ENCODE peak calls at places on chromosomes 2 and 18, in six cellular contexts. F is GM23338, V is MM.1S, I is H9, O is K562, B is fibroblast of lung. A is an unnamed sample.

GRCh38 chr18:34595673-34596072 is 114.4 kb upstream of the DTNA start:
- DNase-seq in F (peak), I (peak), B (peak), O (no peak), V (no peak), A (peak)

GRCh38 chr2:78718483-78718882 is 307.0 kb upstream of the REG3G start:
- DNase-seq in F (peak), V (no peak), I (no peak), B (no peak), O (no peak), A (no peak)

GRCh38 chr2:158726906-158727592 is 68.1 kb upstream of the DAPL1 start:
- DNase-seq in B (no peak), V (no peak), I (no peak), O (no peak), F (no peak), A (no peak)

GRCh38 chr2:10575566-10576300 is 114.0 kb downstream of the NOL10 start:
- DNase-seq in I (no peak), B (peak), F (no peak), V (no peak), O (no peak), A (no peak)

GRCh38 chr2:85266424-85267041 is 61.3 kb downstream of the TGOLN2 start:
- DNase-seq in B (peak), O (peak), I (peak), F (peak), V (peak), A (peak)

GRCh38 chr2:224169847-224170246 is 130.8 kb upstream of the SERPINE2 start:
- DNase-seq in F (no peak), B (no peak), O (no peak), V (no peak), I (no peak), A (no peak)

GRCh38 chr2:158893057-158893456 is 75.4 kb upstream of the TANC1 start:
- DNase-seq in F (no peak), I (no peak), O (no peak), B (peak), V (no peak), A (peak)

GRCh38 chr2:122736279-122736678 is 980.8 kb downstream of the TSN start:
- DNase-seq in F (no peak), B (peak), I (no peak), O (no peak), V (no peak), A (no peak)

GRCh38 chr18:40911582-40912254 is 1043.3 kb upstream of the PIK3C3 start:
- DNase-seq in O (no peak), V (no peak), I (no peak), F (no peak), B (peak), A (no peak)

GRCh38 chr2:231037731-231038482 is 584 bp downstream of the C2orf72 start:
- DNase-seq in F (peak), V (no peak), I (no peak), O (peak), B (no peak), A (peak)

GRCh38 chr2:120990451-120990871 is 254.8 kb downstream of the GLI2 start:
- DNase-seq in F (no peak), V (no peak), B (peak), O (no peak), I (no peak), A (no peak)

GRCh38 chr2:233602076-233602475 is 15.4 kb upstream of the UGT1A8 start:
- DNase-seq in V (no peak), F (no peak), I (no peak), O (no peak), B (no peak), A (no peak)

GRCh38 chr18:73924836-73925235 is 222.8 kb downstream of the FBXO15 start:
- DNase-seq in O (no peak), B (no peak), F (no peak), I (no peak), V (no peak), A (no peak)

GRCh38 chr18:3015203-3015590 is 2.3 kb upstream of the LPIN2 start:
- DNase-seq in V (no peak), B (peak), I (no peak), O (peak), F (no peak), A (peak)

DNA sequence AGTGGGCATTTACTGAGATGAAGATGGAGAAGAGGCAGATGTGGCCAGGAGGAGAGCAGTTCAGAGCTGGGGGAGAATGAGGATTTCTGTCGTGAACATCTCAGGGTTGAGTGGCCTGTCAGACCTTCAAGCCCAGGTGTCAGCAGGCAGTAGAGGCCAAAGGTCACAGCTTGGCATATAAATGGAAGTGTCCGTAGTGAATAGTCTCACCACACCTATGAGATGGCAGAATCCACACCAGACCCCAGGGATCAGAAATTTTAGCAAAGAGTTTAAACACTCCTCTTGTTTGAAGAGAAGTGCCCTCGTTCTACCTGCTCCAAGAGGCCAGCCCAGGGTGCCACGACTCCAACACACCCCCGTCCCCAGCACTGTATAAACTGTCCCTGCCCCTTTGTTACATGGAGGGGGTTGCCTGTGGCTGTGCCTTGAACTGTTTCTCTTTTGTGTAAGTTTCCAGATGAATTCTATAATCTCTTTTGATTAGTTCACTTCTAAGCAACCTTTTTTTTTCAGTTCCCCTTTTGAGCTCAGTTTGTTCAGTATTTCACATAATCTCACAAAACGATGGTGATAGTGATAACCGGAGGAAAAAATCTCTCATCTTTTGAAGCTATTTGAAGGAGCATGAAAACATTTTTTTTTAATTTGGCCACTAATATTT is 69.0 kb upstream of the TTC39C start:
- DNase-seq in I (no peak), V (no peak), O (no peak), B (no peak), F (no peak), A (no peak)
- H2AFZ ChIP-seq in I (no peak), V (no peak), O (no peak), B (no peak), F (no peak), A (no peak)

GRCh38 chr2:64608867-64609228 is 44.9 kb downstream of the SERTAD2 start:
- DNase-seq in O (no peak), F (peak), B (no peak), V (no peak), I (no peak), A (no peak)
- H2AFZ ChIP-seq in O (peak), F (peak), B (peak), V (peak), I (no peak), A (peak)

DNA sequence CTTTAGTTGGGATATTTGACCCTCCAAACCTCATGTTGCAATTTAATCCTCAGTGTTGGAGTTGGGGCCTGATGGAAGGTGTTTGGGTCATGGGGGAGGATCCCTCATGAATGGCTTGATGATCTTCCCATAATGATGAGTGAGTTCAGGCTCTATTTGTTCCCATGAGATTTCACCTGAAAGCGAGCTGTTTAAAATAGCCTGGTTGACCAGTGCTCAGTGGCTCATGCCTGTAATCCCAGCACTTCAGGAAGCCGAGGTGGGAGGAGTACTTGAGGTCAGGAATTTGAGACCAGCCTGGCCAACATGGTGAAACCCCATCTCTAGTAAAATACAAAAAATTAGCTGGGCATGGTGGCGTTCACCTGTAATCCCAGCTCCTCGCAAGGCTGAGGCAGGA is 14.9 kb upstream of the PSME4 start:
- DNase-seq in O (no peak), V (no peak), F (no peak), B (no peak), I (no peak), A (no peak)
- H2AFZ ChIP-seq in O (no peak), V (no peak), F (no peak), B (no peak), I (no peak), A (no peak)

DNA sequence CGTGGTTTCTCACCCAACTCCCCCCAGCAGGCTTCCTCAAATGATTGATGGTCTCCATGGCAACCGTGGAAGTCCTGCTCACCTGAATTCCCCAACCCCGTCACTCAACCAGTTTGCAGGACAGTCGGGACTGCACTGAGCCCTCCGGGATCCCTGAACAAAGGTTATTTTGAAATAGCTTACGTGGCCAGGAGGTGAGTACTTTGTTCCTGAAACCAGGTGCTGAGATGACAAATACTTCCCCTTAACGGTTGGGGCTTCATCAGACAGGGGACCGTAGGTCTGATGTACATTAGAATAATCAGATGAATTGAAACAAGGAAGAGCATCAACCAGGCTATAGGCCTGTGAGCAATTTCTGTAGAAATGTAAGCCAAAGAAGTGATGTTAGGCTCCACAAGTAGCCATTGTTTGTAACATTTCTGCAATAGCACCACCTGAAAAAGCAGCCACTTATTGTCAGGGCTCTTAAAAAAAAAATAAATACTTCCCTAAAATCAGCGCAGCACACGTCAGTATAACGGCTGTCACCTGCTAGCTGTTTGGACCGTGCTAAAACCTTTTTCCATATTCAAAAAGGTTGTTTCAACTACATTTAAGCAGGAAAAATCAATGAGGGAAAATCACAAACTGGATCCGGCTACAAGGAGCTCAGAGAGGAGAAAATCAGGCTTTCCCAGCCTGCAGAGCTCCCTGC is 206.4 kb upstream of the ID2 start:
- DNase-seq in F (peak), V (no peak), I (no peak), B (no peak), O (no peak), A (peak)
- H2AFZ ChIP-seq in F (no peak), V (no peak), I (no peak), B (no peak), O (no peak), A (no peak)

GRCh38 chr2:226471987-226472470 is 327.6 kb downstream of the IRS1 start:
- DNase-seq in F (no peak), V (no peak), B (no peak), I (no peak), O (no peak), A (no peak)

GRCh38 chr2:226477221-226478120 is 322.1 kb downstream of the IRS1 start:
- DNase-seq in V (no peak), F (no peak), B (peak), I (no peak), O (no peak), A (no peak)

GRCh38 chr2:226474131-226474530 is 325.5 kb downstream of the IRS1 start:
- DNase-seq in O (no peak), V (no peak), F (no peak), I (no peak), B (no peak), A (no peak)

GRCh38 chr2:226478121-226478809 is 321.4 kb downstream of the IRS1 start:
- DNase-seq in V (no peak), I (peak), B (peak), O (no peak), F (peak), A (peak)

DNA sequence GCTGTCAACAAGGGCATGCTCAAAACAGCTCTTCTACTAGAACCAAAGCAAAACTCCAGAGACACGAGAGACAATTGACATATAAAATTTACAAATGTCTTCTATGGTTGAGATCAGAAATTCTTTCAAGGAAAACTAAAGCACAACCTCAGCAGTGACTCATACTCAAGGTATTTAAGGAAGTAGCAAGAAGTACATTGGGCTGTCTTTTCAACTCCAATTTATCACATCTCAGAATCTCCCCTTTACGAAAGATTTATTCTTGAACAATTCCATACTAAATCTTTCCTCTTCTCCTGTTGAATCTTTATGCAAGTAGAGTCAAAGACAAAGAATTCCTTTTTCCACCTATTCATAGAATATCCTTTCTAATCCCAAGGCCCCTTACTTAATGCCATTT is 324.0 kb downstream of the IRS1 start:
- DNase-seq in V (no peak), B (peak), F (peak), O (no peak), I (no peak), A (peak)
- H2AFZ ChIP-seq in V (no peak), B (no peak), F (no peak), O (no peak), I (no peak), A (no peak)

GRCh38 chr18:63508634-63509033 is 31.9 kb downstream of the SERPINB5 start:
- DNase-seq in F (no peak), O (no peak), B (no peak), I (no peak), V (no peak), A (no peak)
- H2AFZ ChIP-seq in F (peak), O (no peak), B (no peak), I (no peak), V (no peak), A (no peak)

GRCh38 chr2:116366212-116366611 is 1448.3 kb upstream of the DDX18 start:
- DNase-seq in O (no peak), B (no peak), V (peak), I (no peak), F (no peak), A (no peak)
- H2AFZ ChIP-seq in O (no peak), B (no peak), V (peak), I (no peak), F (no peak), A (no peak)

DNA sequence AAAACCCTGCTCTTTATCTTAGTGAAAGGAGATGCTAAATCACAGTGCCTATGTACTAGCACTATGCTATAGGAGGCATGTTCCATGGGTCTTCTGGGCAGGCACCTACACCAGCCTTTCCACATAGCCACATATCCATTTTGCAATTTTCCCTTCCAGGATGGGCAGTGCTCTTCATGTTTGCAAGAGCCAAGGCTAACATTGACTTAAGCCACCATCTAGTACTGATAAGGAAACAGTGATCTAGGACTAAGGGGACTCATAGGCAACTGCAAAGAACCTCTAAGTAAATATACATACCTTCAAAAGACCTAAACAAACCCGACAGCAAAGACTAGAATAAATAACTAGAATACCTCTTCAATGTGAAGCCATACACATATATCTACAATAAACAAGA is 919.7 kb upstream of the GYPC start:
- DNase-seq in I (no peak), O (no peak), V (no peak), F (no peak), B (no peak), A (no peak)
- H2AFZ ChIP-seq in I (no peak), O (no peak), V (no peak), F (no peak), B (no peak), A (no peak)

GRCh38 chr2:19109521-19109920 is 248.9 kb downstream of the OSR1 start:
- DNase-seq in I (no peak), B (no peak), O (no peak), V (no peak), F (no peak), A (no peak)
- H2AFZ ChIP-seq in I (no peak), B (no peak), O (no peak), V (no peak), F (no peak), A (no peak)

GRCh38 chr2:173572848-173573247 is 218.2 kb downstream of the CDCA7 start:
- DNase-seq in I (no peak), F (no peak), V (peak), B (no peak), O (no peak), A (no peak)
- H2AFZ ChIP-seq in I (no peak), F (no peak), V (no peak), B (no peak), O (no peak), A (no peak)